ENCODE peak calls at places on chromosomes 3 and 15, in eight cellular contexts. One of them, this sample, is unnamed.

GRCh38 chr3:52182203-52182602 is 15.8 kb upstream of the ALAS1 start:
- ATAC-seq in pancreas: no peak
- ATAC-seq in HCT116: no peak
- ATAC-seq in stimulated activated naive B cell treated with anti-CD40 and anti-IgM and Interleukin-4, amounts not matched to agents 10 μg/mL and 1 μg/mL and 100 μg/mL, for 72 hours: no peak
- ATAC-seq in DND-41: no peak
- ATAC-seq in T-cell: no peak
- ATAC-seq in K562: peak; percentile 68
- ATAC-seq in T-helper 17 cell: peak; percentile 63
- ATAC-seq in this sample: no peak

GRCh38 chr3:149590691-149591441 is 67.0 kb downstream of the WWTR1 start:
- ATAC-seq in pancreas: no peak
- ATAC-seq in HCT116: no peak
- ATAC-seq in stimulated activated naive B cell treated with anti-CD40 and anti-IgM and Interleukin-4, amounts not matched to agents 10 μg/mL and 1 μg/mL and 100 μg/mL, for 72 hours: no peak
- ATAC-seq in DND-41: no peak
- ATAC-seq in T-cell: no peak
- ATAC-seq in K562: no peak
- ATAC-seq in T-helper 17 cell: no peak
- ATAC-seq in this sample: no peak

GRCh38 chr3:12932347-12932746 is 91.0 kb upstream of the RPL32 start:
- ATAC-seq in pancreas: no peak
- ATAC-seq in HCT116: no peak
- ATAC-seq in stimulated activated naive B cell treated with anti-CD40 and anti-IgM and Interleukin-4, amounts not matched to agents 10 μg/mL and 1 μg/mL and 100 μg/mL, for 72 hours: no peak
- ATAC-seq in DND-41: no peak
- ATAC-seq in T-cell: no peak
- ATAC-seq in K562: no peak
- ATAC-seq in T-helper 17 cell: no peak
- ATAC-seq in this sample: no peak

GRCh38 chr3:56467108-56467507 is 1.2 kb downstream of the ERC2 start:
- ATAC-seq in pancreas: peak; percentile 92
- ATAC-seq in HCT116: peak; percentile 44
- ATAC-seq in stimulated activated naive B cell treated with anti-CD40 and anti-IgM and Interleukin-4, amounts not matched to agents 10 μg/mL and 1 μg/mL and 100 μg/mL, for 72 hours: peak; percentile 84
- ATAC-seq in DND-41: no peak
- ATAC-seq in T-cell: peak; percentile 38
- ATAC-seq in K562: peak; percentile 64
- ATAC-seq in T-helper 17 cell: peak; percentile 62
- ATAC-seq in this sample: peak; percentile 58

GRCh38 chr3:119664850-119665379 is 4.5 kb upstream of the POPDC2 start:
- ATAC-seq in pancreas: no peak
- ATAC-seq in HCT116: no peak
- ATAC-seq in stimulated activated naive B cell treated with anti-CD40 and anti-IgM and Interleukin-4, amounts not matched to agents 10 μg/mL and 1 μg/mL and 100 μg/mL, for 72 hours: peak; percentile 76
- ATAC-seq in DND-41: no peak
- ATAC-seq in T-cell: no peak
- ATAC-seq in K562: peak; percentile 78
- ATAC-seq in T-helper 17 cell: no peak
- ATAC-seq in this sample: peak; percentile 77

GRCh38 chr15:38002883-38003477 is 68.5 kb downstream of the TMCO5A start:
- ATAC-seq in pancreas: no peak
- ATAC-seq in HCT116: peak; percentile 92
- ATAC-seq in stimulated activated naive B cell treated with anti-CD40 and anti-IgM and Interleukin-4, amounts not matched to agents 10 μg/mL and 1 μg/mL and 100 μg/mL, for 72 hours: peak; percentile 85
- ATAC-seq in DND-41: no peak
- ATAC-seq in T-cell: no peak
- ATAC-seq in K562: peak; percentile 59
- ATAC-seq in T-helper 17 cell: no peak
- ATAC-seq in this sample: peak; percentile 76

GRCh38 chr3:133853063-133853924 is 42.4 kb downstream of the RAB6B start:
- ATAC-seq in pancreas: no peak
- ATAC-seq in HCT116: no peak
- ATAC-seq in stimulated activated naive B cell treated with anti-CD40 and anti-IgM and Interleukin-4, amounts not matched to agents 10 μg/mL and 1 μg/mL and 100 μg/mL, for 72 hours: peak; percentile 12
- ATAC-seq in DND-41: no peak
- ATAC-seq in T-cell: no peak
- ATAC-seq in K562: no peak
- ATAC-seq in T-helper 17 cell: no peak
- ATAC-seq in this sample: no peak

GRCh38 chr3:63364909-63365308 is 86.8 kb downstream of the SYNPR start:
- ATAC-seq in pancreas: no peak
- ATAC-seq in HCT116: no peak
- ATAC-seq in stimulated activated naive B cell treated with anti-CD40 and anti-IgM and Interleukin-4, amounts not matched to agents 10 μg/mL and 1 μg/mL and 100 μg/mL, for 72 hours: no peak
- ATAC-seq in DND-41: no peak
- ATAC-seq in T-cell: no peak
- ATAC-seq in K562: no peak
- ATAC-seq in T-helper 17 cell: no peak
- ATAC-seq in this sample: no peak

GRCh38 chr3:39122811-39123210 is 15.3 kb downstream of the TTC21A start:
- ATAC-seq in pancreas: no peak
- ATAC-seq in HCT116: no peak
- ATAC-seq in stimulated activated naive B cell treated with anti-CD40 and anti-IgM and Interleukin-4, amounts not matched to agents 10 μg/mL and 1 μg/mL and 100 μg/mL, for 72 hours: peak; percentile 48
- ATAC-seq in DND-41: no peak
- ATAC-seq in T-cell: no peak
- ATAC-seq in K562: no peak
- ATAC-seq in T-helper 17 cell: no peak
- ATAC-seq in this sample: peak; percentile 77

GRCh38 chr3:42387802-42388651 is 22.4 kb downstream of the LYZL4 start:
- ATAC-seq in pancreas: no peak
- ATAC-seq in HCT116: no peak
- ATAC-seq in stimulated activated naive B cell treated with anti-CD40 and anti-IgM and Interleukin-4, amounts not matched to agents 10 μg/mL and 1 μg/mL and 100 μg/mL, for 72 hours: no peak
- ATAC-seq in DND-41: no peak
- ATAC-seq in T-cell: peak; percentile 96
- ATAC-seq in K562: no peak
- ATAC-seq in T-helper 17 cell: peak; percentile 59
- ATAC-seq in this sample: no peak

GRCh38 chr3:16294854-16295253 is 29.8 kb downstream of the OXNAD1 start:
- ATAC-seq in pancreas: no peak
- ATAC-seq in HCT116: no peak
- ATAC-seq in stimulated activated naive B cell treated with anti-CD40 and anti-IgM and Interleukin-4, amounts not matched to agents 10 μg/mL and 1 μg/mL and 100 μg/mL, for 72 hours: no peak
- ATAC-seq in DND-41: no peak
- ATAC-seq in T-cell: peak; percentile 17
- ATAC-seq in K562: no peak
- ATAC-seq in T-helper 17 cell: no peak
- ATAC-seq in this sample: no peak

GRCh38 chr3:4290272-4290893 is 12.8 kb upstream of the SETMAR start:
- ATAC-seq in pancreas: no peak
- ATAC-seq in HCT116: peak; percentile 69
- ATAC-seq in stimulated activated naive B cell treated with anti-CD40 and anti-IgM and Interleukin-4, amounts not matched to agents 10 μg/mL and 1 μg/mL and 100 μg/mL, for 72 hours: no peak
- ATAC-seq in DND-41: peak; percentile 64
- ATAC-seq in T-cell: no peak
- ATAC-seq in K562: peak; percentile 84
- ATAC-seq in T-helper 17 cell: peak; percentile 71
- ATAC-seq in this sample: no peak

GRCh38 chr3:8846176-8846575 is 76.8 kb upstream of the OXTR start:
- ATAC-seq in pancreas: no peak
- ATAC-seq in HCT116: no peak
- ATAC-seq in stimulated activated naive B cell treated with anti-CD40 and anti-IgM and Interleukin-4, amounts not matched to agents 10 μg/mL and 1 μg/mL and 100 μg/mL, for 72 hours: no peak
- ATAC-seq in DND-41: no peak
- ATAC-seq in T-cell: no peak
- ATAC-seq in K562: no peak
- ATAC-seq in T-helper 17 cell: no peak
- ATAC-seq in this sample: no peak

GRCh38 chr3:58998476-58999117 is 51.2 kb downstream of the CFAP20DC start:
- ATAC-seq in pancreas: no peak
- ATAC-seq in HCT116: peak; percentile 91
- ATAC-seq in stimulated activated naive B cell treated with anti-CD40 and anti-IgM and Interleukin-4, amounts not matched to agents 10 μg/mL and 1 μg/mL and 100 μg/mL, for 72 hours: no peak
- ATAC-seq in DND-41: no peak
- ATAC-seq in T-cell: no peak
- ATAC-seq in K562: peak; percentile 99
- ATAC-seq in T-helper 17 cell: no peak
- ATAC-seq in this sample: no peak

GRCh38 chr3:45109736-45110135 is 36.4 kb downstream of the CDCP1 start:
- ATAC-seq in pancreas: no peak
- ATAC-seq in HCT116: no peak
- ATAC-seq in stimulated activated naive B cell treated with anti-CD40 and anti-IgM and Interleukin-4, amounts not matched to agents 10 μg/mL and 1 μg/mL and 100 μg/mL, for 72 hours: no peak
- ATAC-seq in DND-41: peak; percentile 2
- ATAC-seq in T-cell: no peak
- ATAC-seq in K562: no peak
- ATAC-seq in T-helper 17 cell: peak; percentile 18
- ATAC-seq in this sample: no peak

GRCh38 chr3:117692416-117692995 is 982.9 kb downstream of the TUSC7 start:
- ATAC-seq in pancreas: no peak
- ATAC-seq in HCT116: no peak
- ATAC-seq in stimulated activated naive B cell treated with anti-CD40 and anti-IgM and Interleukin-4, amounts not matched to agents 10 μg/mL and 1 μg/mL and 100 μg/mL, for 72 hours: no peak
- ATAC-seq in DND-41: no peak
- ATAC-seq in T-cell: no peak
- ATAC-seq in K562: no peak
- ATAC-seq in T-helper 17 cell: no peak
- ATAC-seq in this sample: no peak

GRCh38 chr3:33808559-33808958 is 10.1 kb downstream of the PDCD6IP start:
- ATAC-seq in pancreas: no peak
- ATAC-seq in HCT116: no peak
- ATAC-seq in stimulated activated naive B cell treated with anti-CD40 and anti-IgM and Interleukin-4, amounts not matched to agents 10 μg/mL and 1 μg/mL and 100 μg/mL, for 72 hours: no peak
- ATAC-seq in DND-41: no peak
- ATAC-seq in T-cell: no peak
- ATAC-seq in K562: no peak
- ATAC-seq in T-helper 17 cell: no peak
- ATAC-seq in this sample: no peak

GRCh38 chr3:31166249-31166885 is 271.9 kb upstream of the GADL1 start:
- ATAC-seq in pancreas: no peak
- ATAC-seq in HCT116: no peak
- ATAC-seq in stimulated activated naive B cell treated with anti-CD40 and anti-IgM and Interleukin-4, amounts not matched to agents 10 μg/mL and 1 μg/mL and 100 μg/mL, for 72 hours: no peak
- ATAC-seq in DND-41: no peak
- ATAC-seq in T-cell: no peak
- ATAC-seq in K562: no peak
- ATAC-seq in T-helper 17 cell: no peak
- ATAC-seq in this sample: no peak

GRCh38 chr3:152021951-152022461 is 148.6 kb downstream of the SUCNR1 start:
- ATAC-seq in pancreas: no peak
- ATAC-seq in HCT116: peak; percentile 82
- ATAC-seq in stimulated activated naive B cell treated with anti-CD40 and anti-IgM and Interleukin-4, amounts not matched to agents 10 μg/mL and 1 μg/mL and 100 μg/mL, for 72 hours: peak; percentile 48
- ATAC-seq in DND-41: no peak
- ATAC-seq in T-cell: no peak
- ATAC-seq in K562: peak; percentile 23
- ATAC-seq in T-helper 17 cell: no peak
- ATAC-seq in this sample: peak; percentile 78

GRCh38 chr15:28885630-28886430 is at the start of gene APBA2:
- ATAC-seq in pancreas: peak; percentile 50
- ATAC-seq in HCT116: no peak
- ATAC-seq in stimulated activated naive B cell treated with anti-CD40 and anti-IgM and Interleukin-4, amounts not matched to agents 10 μg/mL and 1 μg/mL and 100 μg/mL, for 72 hours: no peak
- ATAC-seq in DND-41: no peak
- ATAC-seq in T-cell: peak; percentile 62
- ATAC-seq in K562: peak; percentile 71
- ATAC-seq in T-helper 17 cell: peak; percentile 73
- ATAC-seq in this sample: no peak

GRCh38 chr3:127587876-127588275 is 2.7 kb downstream of the TPRA1 start:
- ATAC-seq in pancreas: no peak
- ATAC-seq in HCT116: no peak
- ATAC-seq in stimulated activated naive B cell treated with anti-CD40 and anti-IgM and Interleukin-4, amounts not matched to agents 10 μg/mL and 1 μg/mL and 100 μg/mL, for 72 hours: no peak
- ATAC-seq in DND-41: no peak
- ATAC-seq in T-cell: no peak
- ATAC-seq in K562: no peak
- ATAC-seq in T-helper 17 cell: no peak
- ATAC-seq in this sample: no peak

GRCh38 chr3:9207076-9207763 is 42.2 kb downstream of the SRGAP3 start:
- ATAC-seq in pancreas: no peak
- ATAC-seq in HCT116: no peak
- ATAC-seq in stimulated activated naive B cell treated with anti-CD40 and anti-IgM and Interleukin-4, amounts not matched to agents 10 μg/mL and 1 μg/mL and 100 μg/mL, for 72 hours: no peak
- ATAC-seq in DND-41: no peak
- ATAC-seq in T-cell: no peak
- ATAC-seq in K562: no peak
- ATAC-seq in T-helper 17 cell: no peak
- ATAC-seq in this sample: no peak

GRCh38 chr15:64023215-64023614 is 23.1 kb downstream of the DAPK2 start:
- ATAC-seq in pancreas: no peak
- ATAC-seq in HCT116: no peak
- ATAC-seq in stimulated activated naive B cell treated with anti-CD40 and anti-IgM and Interleukin-4, amounts not matched to agents 10 μg/mL and 1 μg/mL and 100 μg/mL, for 72 hours: no peak
- ATAC-seq in DND-41: no peak
- ATAC-seq in T-cell: no peak
- ATAC-seq in K562: peak; percentile 63
- ATAC-seq in T-helper 17 cell: no peak
- ATAC-seq in this sample: no peak

GRCh38 chr15:29031502-29032228 is 145.9 kb downstream of the APBA2 start:
- ATAC-seq in pancreas: no peak
- ATAC-seq in HCT116: no peak
- ATAC-seq in stimulated activated naive B cell treated with anti-CD40 and anti-IgM and Interleukin-4, amounts not matched to agents 10 μg/mL and 1 μg/mL and 100 μg/mL, for 72 hours: no peak
- ATAC-seq in DND-41: no peak
- ATAC-seq in T-cell: peak; percentile 20
- ATAC-seq in K562: no peak
- ATAC-seq in T-helper 17 cell: no peak
- ATAC-seq in this sample: no peak

GRCh38 chr3:72380711-72381508 is 467.3 kb downstream of the SHQ1 start:
- ATAC-seq in pancreas: no peak
- ATAC-seq in HCT116: no peak
- ATAC-seq in stimulated activated naive B cell treated with anti-CD40 and anti-IgM and Interleukin-4, amounts not matched to agents 10 μg/mL and 1 μg/mL and 100 μg/mL, for 72 hours: peak; percentile 50
- ATAC-seq in DND-41: no peak
- ATAC-seq in T-cell: no peak
- ATAC-seq in K562: no peak
- ATAC-seq in T-helper 17 cell: no peak
- ATAC-seq in this sample: no peak

GRCh38 chr15:96869122-96869521 is 538.6 kb downstream of the NR2F2 start:
- ATAC-seq in pancreas: no peak
- ATAC-seq in HCT116: no peak
- ATAC-seq in stimulated activated naive B cell treated with anti-CD40 and anti-IgM and Interleukin-4, amounts not matched to agents 10 μg/mL and 1 μg/mL and 100 μg/mL, for 72 hours: no peak
- ATAC-seq in DND-41: no peak
- ATAC-seq in T-cell: no peak
- ATAC-seq in K562: no peak
- ATAC-seq in T-helper 17 cell: no peak
- ATAC-seq in this sample: no peak

GRCh38 chr15:28942046-28942445 is 56.3 kb downstream of the APBA2 start:
- ATAC-seq in pancreas: no peak
- ATAC-seq in HCT116: no peak
- ATAC-seq in stimulated activated naive B cell treated with anti-CD40 and anti-IgM and Interleukin-4, amounts not matched to agents 10 μg/mL and 1 μg/mL and 100 μg/mL, for 72 hours: no peak
- ATAC-seq in DND-41: peak; percentile 58
- ATAC-seq in T-cell: peak; percentile 88
- ATAC-seq in K562: no peak
- ATAC-seq in T-helper 17 cell: peak; percentile 61
- ATAC-seq in this sample: no peak

GRCh38 chr3:187403768-187404270 is 35.6 kb downstream of the RTP4 start:
- ATAC-seq in pancreas: no peak
- ATAC-seq in HCT116: peak; percentile 95
- ATAC-seq in stimulated activated naive B cell treated with anti-CD40 and anti-IgM and Interleukin-4, amounts not matched to agents 10 μg/mL and 1 μg/mL and 100 μg/mL, for 72 hours: no peak
- ATAC-seq in DND-41: no peak
- ATAC-seq in T-cell: no peak
- ATAC-seq in K562: no peak
- ATAC-seq in T-helper 17 cell: no peak
- ATAC-seq in this sample: no peak

GRCh38 chr15:31328425-31328998 is 1.9 kb downstream of the KLF13 start:
- ATAC-seq in pancreas: peak; percentile 2
- ATAC-seq in HCT116: no peak
- ATAC-seq in stimulated activated naive B cell treated with anti-CD40 and anti-IgM and Interleukin-4, amounts not matched to agents 10 μg/mL and 1 μg/mL and 100 μg/mL, for 72 hours: peak; percentile 17
- ATAC-seq in DND-41: no peak
- ATAC-seq in T-cell: no peak
- ATAC-seq in K562: peak; percentile 10
- ATAC-seq in T-helper 17 cell: peak; percentile 5
- ATAC-seq in this sample: peak; percentile 1

GRCh38 chr15:70522323-70522966 is 240.9 kb downstream of the UACA start:
- ATAC-seq in pancreas: no peak
- ATAC-seq in HCT116: no peak
- ATAC-seq in stimulated activated naive B cell treated with anti-CD40 and anti-IgM and Interleukin-4, amounts not matched to agents 10 μg/mL and 1 μg/mL and 100 μg/mL, for 72 hours: no peak
- ATAC-seq in DND-41: no peak
- ATAC-seq in T-cell: no peak
- ATAC-seq in K562: no peak
- ATAC-seq in T-helper 17 cell: no peak
- ATAC-seq in this sample: no peak

GRCh38 chr3:52682016-52682415 is 3.7 kb downstream of the PBRM1 start:
- ATAC-seq in pancreas: no peak
- ATAC-seq in HCT116: no peak
- ATAC-seq in stimulated activated naive B cell treated with anti-CD40 and anti-IgM and Interleukin-4, amounts not matched to agents 10 μg/mL and 1 μg/mL and 100 μg/mL, for 72 hours: peak; percentile 26
- ATAC-seq in DND-41: no peak
- ATAC-seq in T-cell: no peak
- ATAC-seq in K562: peak; percentile 64
- ATAC-seq in T-helper 17 cell: no peak
- ATAC-seq in this sample: no peak

GRCh38 chr3:186512570-186513302 is 31.4 kb downstream of the CRYGS start:
- ATAC-seq in pancreas: no peak
- ATAC-seq in HCT116: no peak
- ATAC-seq in stimulated activated naive B cell treated with anti-CD40 and anti-IgM and Interleukin-4, amounts not matched to agents 10 μg/mL and 1 μg/mL and 100 μg/mL, for 72 hours: no peak
- ATAC-seq in DND-41: no peak
- ATAC-seq in T-cell: no peak
- ATAC-seq in K562: no peak
- ATAC-seq in T-helper 17 cell: no peak
- ATAC-seq in this sample: no peak

GRCh38 chr15:75313116-75313845 is 22.6 kb upstream of the COMMD4 start:
- ATAC-seq in pancreas: no peak
- ATAC-seq in HCT116: no peak
- ATAC-seq in stimulated activated naive B cell treated with anti-CD40 and anti-IgM and Interleukin-4, amounts not matched to agents 10 μg/mL and 1 μg/mL and 100 μg/mL, for 72 hours: no peak
- ATAC-seq in DND-41: no peak
- ATAC-seq in T-cell: no peak
- ATAC-seq in K562: no peak
- ATAC-seq in T-helper 17 cell: no peak
- ATAC-seq in this sample: no peak

GRCh38 chr3:187212705-187213104 is 15.4 kb downstream of the RTP1 start:
- ATAC-seq in pancreas: no peak
- ATAC-seq in HCT116: no peak
- ATAC-seq in stimulated activated naive B cell treated with anti-CD40 and anti-IgM and Interleukin-4, amounts not matched to agents 10 μg/mL and 1 μg/mL and 100 μg/mL, for 72 hours: no peak
- ATAC-seq in DND-41: no peak
- ATAC-seq in T-cell: no peak
- ATAC-seq in K562: no peak
- ATAC-seq in T-helper 17 cell: no peak
- ATAC-seq in this sample: no peak